ENCODE peak calls at places on chromosome 13, in four cellular contexts. E is hypothalamus, O is T-helper 9 cell, N is HEK293T. W is an unnamed sample.

GRCh38 chr13:108342369-108343289 is 73.1 kb downstream of the TNFSF13B start:
- DNase-seq in E (no peak), N (no peak), O (no peak), W (no peak)

GRCh38 chr13:44879452-44880058 is 109.7 kb downstream of the NUFIP1 start:
- DNase-seq in O (no peak), E (no peak), N (no peak), W (no peak)

GRCh38 chr13:41916173-41916954 is 44.5 kb downstream of the VWA8 start:
- DNase-seq in N (no peak), O (no peak), E (no peak), W (no peak)

GRCh38 chr13:105047676-105048295 is 1487.7 kb downstream of the EFNB2 start:
- DNase-seq in N (no peak), E (no peak), O (no peak), W (no peak)

GRCh38 chr13:30142502-30143211 is 164.7 kb downstream of the KATNAL1 start:
- DNase-seq in N (no peak), E (peak; percentile 10), O (no peak), W (no peak)

GRCh38 chr13:47564041-47564440 is 437.0 kb downstream of the SUCLA2 start:
- DNase-seq in N (no peak), O (no peak), E (no peak), W (no peak)

GRCh38 chr13:68304287-68304893 is 1074.3 kb upstream of the PCDH9 start:
- DNase-seq in O (no peak), E (no peak), N (peak; percentile 74), W (no peak)

GRCh38 chr13:49357694-49358093 is 86.2 kb downstream of the CAB39L start:
- DNase-seq in N (no peak), E (no peak), O (no peak), W (no peak)

GRCh38 chr13:106772202-106772601 is 204.3 kb upstream of the ARGLU1 start:
- DNase-seq in O (no peak), E (no peak), N (no peak), W (no peak)